ENCODE peak calls at places on chromosomes 1 and 21, in four cellular contexts. One of them, this sample, is unnamed.

GRCh38 chr1:1943834-1944570 is 24.9 kb upstream of the TMEM52 start:
- DNase-seq in RPMI8226: peak
- DNase-seq in WERI-Rb-1: peak
- DNase-seq in stimulated activated CD4-positive, alpha-beta T cell treated with anti-CD3 and anti-CD28 coated beads, Interleukin-2, amount 100 ng/mL, for 48 hours: peak
- DNase-seq in this sample: peak

GRCh38 chr1:191206808-191207207 is 729.1 kb upstream of the BRINP3 start:
- DNase-seq in RPMI8226: peak
- DNase-seq in WERI-Rb-1: no peak
- DNase-seq in stimulated activated CD4-positive, alpha-beta T cell treated with anti-CD3 and anti-CD28 coated beads, Interleukin-2, amount 100 ng/mL, for 48 hours: no peak
- DNase-seq in this sample: peak

GRCh38 chr1:48725331-48725730 is 51.4 kb downstream of the BEND5 start:
- DNase-seq in RPMI8226: no peak
- DNase-seq in WERI-Rb-1: no peak
- DNase-seq in stimulated activated CD4-positive, alpha-beta T cell treated with anti-CD3 and anti-CD28 coated beads, Interleukin-2, amount 100 ng/mL, for 48 hours: no peak
- DNase-seq in this sample: no peak

GRCh38 chr1:40267767-40268187 is 9.7 kb downstream of the ZMPSTE24 start:
- DNase-seq in RPMI8226: no peak
- DNase-seq in WERI-Rb-1: no peak
- DNase-seq in stimulated activated CD4-positive, alpha-beta T cell treated with anti-CD3 and anti-CD28 coated beads, Interleukin-2, amount 100 ng/mL, for 48 hours: no peak
- DNase-seq in this sample: no peak

GRCh38 chr21:36260030-36260787 is 59.8 kb upstream of the MORC3 start:
- DNase-seq in RPMI8226: peak
- DNase-seq in WERI-Rb-1: no peak
- DNase-seq in stimulated activated CD4-positive, alpha-beta T cell treated with anti-CD3 and anti-CD28 coated beads, Interleukin-2, amount 100 ng/mL, for 48 hours: peak
- DNase-seq in this sample: peak

GRCh38 chr1:209875510-209875909 is 47.7 kb downstream of the UTP25 start:
- DNase-seq in RPMI8226: no peak
- DNase-seq in WERI-Rb-1: peak
- DNase-seq in stimulated activated CD4-positive, alpha-beta T cell treated with anti-CD3 and anti-CD28 coated beads, Interleukin-2, amount 100 ng/mL, for 48 hours: no peak
- DNase-seq in this sample: no peak

GRCh38 chr1:214029796-214030195 is 42.0 kb downstream of the PROX1 start:
- DNase-seq in RPMI8226: no peak
- DNase-seq in WERI-Rb-1: no peak
- DNase-seq in stimulated activated CD4-positive, alpha-beta T cell treated with anti-CD3 and anti-CD28 coated beads, Interleukin-2, amount 100 ng/mL, for 48 hours: no peak
- DNase-seq in this sample: no peak

GRCh38 chr1:147748687-147749350 is 11.6 kb downstream of the GJA5 start:
- DNase-seq in RPMI8226: no peak
- DNase-seq in WERI-Rb-1: no peak
- DNase-seq in stimulated activated CD4-positive, alpha-beta T cell treated with anti-CD3 and anti-CD28 coated beads, Interleukin-2, amount 100 ng/mL, for 48 hours: no peak
- DNase-seq in this sample: no peak